ENCODE peak calls at places on chromosomes 2 and 18, in five cellular contexts. I is HepG2, D is K562, G is SK-N-SH, A is GM12892. E is an unnamed sample.

GRCh38 chr18:8167036-8167435 is 442.2 kb upstream of the RAB12 start:
- DNase-seq in I (no peak), D (no peak), G (no peak), A (no peak), E (no peak)

GRCh38 chr2:88627856-88628568 is 748 bp upstream of the EIF2AK3 start:
- DNase-seq in I (no peak), D (peak; percentile 93), G (peak; percentile 65), A (peak; percentile 31), E (peak; percentile 21)

GRCh38 chr2:47271054-47272000 is 116.2 kb upstream of the STPG4 start:
- DNase-seq in I (no peak), D (no peak), G (no peak), A (no peak), E (no peak)

GRCh38 chr2:25595393-25595792 is 78.0 kb downstream of the DTNB start:
- DNase-seq in I (no peak), D (no peak), G (no peak), A (no peak), E (no peak)

GRCh38 chr2:7972670-7973069 is 709.2 kb upstream of the ID2 start:
- DNase-seq in I (no peak), D (no peak), G (no peak), A (no peak), E (no peak)

GRCh38 chr2:74756356-74756890 is 77.5 kb upstream of the HK2 start:
- DNase-seq in I (peak; percentile 93), D (no peak), G (no peak), A (no peak), E (no peak)

GRCh38 chr18:9613550-9614400 is 584 bp downstream of the PPP4R1 start:
- DNase-seq in I (peak; percentile 39), D (peak; percentile 83), G (peak; percentile 80), A (peak; percentile 35), E (peak; percentile 24)

GRCh38 chr2:3606028-3606369 is 11.1 kb downstream of the COLEC11 start:
- DNase-seq in I (no peak), D (no peak), G (no peak), A (no peak), E (no peak)

GRCh38 chr2:180562378-180562777 is 418.0 kb upstream of the UBE2E3 start:
- DNase-seq in I (no peak), D (no peak), G (no peak), A (no peak), E (no peak)

GRCh38 chr2:172726172-172726735 is 9.4 kb upstream of the RAPGEF4 start:
- DNase-seq in I (peak; percentile 95), D (no peak), G (no peak), A (no peak), E (no peak)

GRCh38 chr2:143841935-143842334 is 678.0 kb downstream of the ZEB2 start:
- DNase-seq in I (no peak), D (peak; percentile 14), G (peak; percentile 21), A (no peak), E (no peak)

GRCh38 chr2:23595601-23596251 is 210.7 kb downstream of the KLHL29 start:
- DNase-seq in I (peak; percentile 45), D (no peak), G (no peak), A (no peak), E (no peak)

GRCh38 chr2:64866797-64867196 is 122.4 kb upstream of the SLC1A4 start:
- DNase-seq in I (no peak), D (no peak), G (no peak), A (no peak), E (no peak)

GRCh38 chr2:174338155-174338495 is 3.4 kb downstream of the SP9 start:
- DNase-seq in I (no peak), D (no peak), G (no peak), A (no peak), E (no peak)

GRCh38 chr2:238235331-238235732 is 4.5 kb downstream of the HES6 start:
- DNase-seq in I (no peak), D (peak; percentile 16), G (no peak), A (no peak), E (no peak)

GRCh38 chr2:178205853-178206516 is 11.7 kb downstream of the OSBPL6 start:
- DNase-seq in I (no peak), D (no peak), G (no peak), A (no peak), E (no peak)

GRCh38 chr2:40213071-40213470 is 238.8 kb downstream of the SLC8A1 start:
- DNase-seq in I (no peak), D (no peak), G (no peak), A (no peak), E (no peak)

GRCh38 chr18:76982038-76982437 is 150.5 kb downstream of the MBP start:
- DNase-seq in I (no peak), D (no peak), G (no peak), A (no peak), E (no peak)

GRCh38 chr18:72375628-72376027 is 168.5 kb downstream of the CBLN2 start:
- DNase-seq in I (no peak), D (no peak), G (no peak), A (no peak), E (no peak)

GRCh38 chr2:182142062-182142461 is 156.4 kb downstream of the PPP1R1C start:
- DNase-seq in I (no peak), D (no peak), G (peak; percentile 9), A (no peak), E (no peak)

GRCh38 chr2:156959481-156959880 is 298.0 kb upstream of the GALNT5 start:
- DNase-seq in I (no peak), D (no peak), G (no peak), A (no peak), E (no peak)

GRCh38 chr2:8578335-8579244 is 103.3 kb upstream of the ID2 start:
- DNase-seq in I (no peak), D (no peak), G (no peak), A (no peak), E (no peak)

GRCh38 chr2:181466661-181467576 is 9.7 kb downstream of the ITGA4 start:
- DNase-seq in I (peak; percentile 32), D (peak; percentile 63), G (peak; percentile 15), A (no peak), E (no peak)

GRCh38 chr2:170848587-170848986 is 31.9 kb downstream of the GAD1 start:
- DNase-seq in I (no peak), D (no peak), G (no peak), A (no peak), E (no peak)

GRCh38 chr2:233713262-233713615 is 532 bp downstream of the UGT1A5 start:
- DNase-seq in I (no peak), D (no peak), G (no peak), A (no peak), E (no peak)

GRCh38 chr2:174959787-174960186 is 45.4 kb downstream of the CHN1 start:
- DNase-seq in I (no peak), D (no peak), G (no peak), A (no peak), E (no peak)

GRCh38 chr2:120546077-120546864 is 189.4 kb upstream of the GLI2 start:
- DNase-seq in I (peak; percentile 97), D (peak; percentile 33), G (no peak), A (no peak), E (no peak)
- TF ChIP-seq TAF1 in I (peak; percentile 50), D (no peak), G (no peak), A (no peak), E (no peak)

GRCh38 chr2:11512431-11512830 is 21.4 kb upstream of the GREB1 start:
- DNase-seq in I (no peak), D (no peak), G (no peak), A (no peak), E (no peak)
- TF ChIP-seq TAF1 in I (no peak), D (no peak), G (no peak), A (no peak), E (no peak)

DNA sequence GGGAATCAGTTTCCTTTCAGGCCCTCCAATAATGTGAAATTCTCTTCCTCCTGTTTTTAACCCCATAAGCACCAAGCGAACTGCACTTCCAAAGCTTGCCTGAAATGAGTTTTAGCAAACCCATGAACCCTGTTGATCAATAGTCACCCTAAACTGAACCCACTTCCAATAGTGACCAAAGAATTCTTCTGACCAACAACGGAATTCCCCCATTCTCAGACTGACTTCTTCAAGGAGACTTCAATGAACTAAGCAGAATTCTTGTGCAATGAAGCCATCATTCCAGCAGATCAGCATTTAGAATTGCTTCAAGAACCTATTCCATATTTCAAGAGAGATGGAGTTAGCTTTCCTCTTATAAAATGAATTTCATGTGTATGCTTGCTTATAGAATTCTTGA is 176.9 kb upstream of the FN1 start:
- DNase-seq in I (no peak), D (no peak), G (no peak), A (no peak), E (no peak)
- TF ChIP-seq TAF1 in I (no peak), D (no peak), G (no peak), A (no peak), E (no peak)

GRCh38 chr18:60471652-60472051 is 99.1 kb upstream of the MC4R start:
- DNase-seq in I (no peak), D (no peak), G (no peak), A (no peak), E (no peak)

GRCh38 chr18:60466671-60467070 is 94.1 kb upstream of the MC4R start:
- DNase-seq in I (no peak), D (no peak), G (no peak), A (no peak), E (no peak)

GRCh38 chr18:60469396-60469795 is 96.8 kb upstream of the MC4R start:
- DNase-seq in I (no peak), D (no peak), G (no peak), A (no peak), E (no peak)
- TF ChIP-seq TAF1 in I (no peak), D (no peak), G (no peak), A (no peak), E (no peak)

DNA sequence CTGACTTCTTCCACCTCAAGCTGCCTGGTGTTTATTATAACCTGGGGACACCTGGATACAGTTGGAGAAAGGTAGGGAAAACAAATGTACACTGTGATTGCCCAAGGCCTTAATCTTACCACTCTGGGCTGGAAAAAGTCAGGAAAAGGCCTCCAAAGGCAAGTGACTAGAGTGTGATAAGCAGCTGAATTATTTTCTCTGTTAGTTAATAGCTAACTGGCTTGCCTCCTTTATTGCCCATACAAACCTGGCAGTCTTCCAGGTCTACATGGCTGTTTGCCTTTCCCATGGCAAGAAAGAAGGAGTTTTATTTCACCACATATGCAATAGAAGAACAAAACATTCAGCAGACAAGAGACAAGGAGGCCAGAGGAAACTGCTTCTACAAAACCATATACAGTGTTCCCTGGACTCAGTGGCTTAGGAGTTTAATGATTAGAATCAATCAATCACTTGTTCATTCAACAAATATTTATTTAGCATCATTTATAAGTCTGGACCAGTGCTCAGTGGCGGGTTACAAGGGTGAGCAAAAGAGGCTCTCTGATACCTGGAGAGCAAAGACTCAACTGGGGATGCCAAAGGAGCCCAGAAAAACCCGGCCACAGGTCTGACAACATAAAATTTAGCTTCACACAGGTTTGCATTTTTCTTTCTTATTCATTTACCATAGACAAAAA is 27.5 kb upstream of the SUCLG1 start:
- DNase-seq in I (peak; percentile 81), D (no peak), G (no peak), A (no peak), E (no peak)
- TF ChIP-seq TAF1 in I (no peak), D (no peak), G (no peak), A (no peak), E (no peak)

GRCh38 chr2:45329045-45329677 is 281.9 kb downstream of the SRBD1 start:
- DNase-seq in I (peak; percentile 67), D (peak; percentile 3), G (no peak), A (no peak), E (no peak)
- TF ChIP-seq TAF1 in I (no peak), D (no peak), G (no peak), A (no peak), E (no peak)